ENCODE peak calls at places on chromosomes 7 and 10, in seven cellular contexts. I is transverse colon, T is suprapubic skin, P is H1, X is prostate gland, V is IMR-90, G is spleen. A is an unnamed sample. For H3K4me1, the result is how much of the 10 kb centered on the place peaks cover.

GRCh38 chr10:125092564-125093031 is 67.8 kb downstream of the CTBP2 start:
- DNase-seq in I (no peak), T (peak), P (no peak), X (no peak), V (no peak), G (peak), A (no peak)

GRCh38 chr10:17586741-17587720 is 30.1 kb downstream of the HACD1 start:
- DNase-seq in I (no peak), T (no peak), P (no peak), X (no peak), V (peak), G (no peak), A (no peak)

GRCh38 chr10:11682267-11682683 is 59.9 kb upstream of the ECHDC3 start:
- DNase-seq in I (no peak), T (no peak), P (no peak), X (no peak), V (no peak), G (peak), A (no peak)

GRCh38 chr7:142583424-142583823 is 165.8 kb upstream of the PRSS1 start:
- DNase-seq in I (no peak), T (no peak), P (no peak), X (no peak), V (peak), G (no peak), A (peak)

GRCh38 chr7:93890464-93891068 is at the start of gene TFPI2:
- DNase-seq in I (peak), T (no peak), P (peak), X (peak), V (peak), G (peak), A (peak)

GRCh38 chr7:90487808-90488207 is 18.4 kb downstream of the PTTG1IP2 start:
- DNase-seq in I (no peak), T (no peak), P (no peak), X (no peak), V (no peak), G (no peak), A (no peak)

GRCh38 chr10:95247200-95247880 is 43.5 kb downstream of the PDLIM1 start:
- DNase-seq in I (no peak), T (no peak), P (no peak), X (no peak), V (peak), G (no peak), A (no peak)

GRCh38 chr10:988667-989545 is 672 bp downstream of the GTPBP4 start:
- DNase-seq in I (no peak), T (peak), P (no peak), X (no peak), V (peak), G (no peak), A (no peak)

GRCh38 chr10:100793055-100793454 is 47.7 kb downstream of the PAX2 start:
- DNase-seq in I (no peak), T (no peak), P (no peak), X (no peak), V (no peak), G (no peak), A (no peak)

GRCh38 chr7:55432937-55433784 is 68.0 kb downstream of the LANCL2 start:
- DNase-seq in I (no peak), T (no peak), P (no peak), X (no peak), V (peak), G (no peak), A (no peak)

GRCh38 chr10:68501691-68502090 is 25.6 kb downstream of the SLC25A16 start:
- DNase-seq in I (no peak), T (no peak), P (no peak), X (no peak), V (no peak), G (no peak), A (no peak)

GRCh38 chr7:85750454-85750949 is 563.6 kb upstream of the SEMA3D start:
- DNase-seq in I (no peak), T (no peak), P (peak), X (no peak), V (peak), G (no peak), A (peak)

GRCh38 chr7:75798770-75799169 is 14.8 kb downstream of the CCL24 start:
- DNase-seq in I (peak), T (no peak), P (no peak), X (no peak), V (no peak), G (no peak), A (no peak)

GRCh38 chr7:25075459-25075858 is 49.6 kb downstream of the CYCS start:
- DNase-seq in I (no peak), T (no peak), P (no peak), X (no peak), V (peak), G (no peak), A (no peak)
- TF ChIP-seq POLR2A in I (no peak), T (no peak), P (no peak), X (no peak), V (no peak), G (no peak), A (no peak)

GRCh38 chr10:132407846-132408278 is 10.9 kb downstream of the PWWP2B start:
- DNase-seq in I (peak), T (no peak), P (no peak), X (peak), V (peak), G (peak), A (peak)
- H3K4me3 ChIP-seq in I (peak), T (peak), P (peak), X (peak), V (no peak), G (peak), A (no peak)

GRCh38 chr10:121684276-121684675 is 86.0 kb upstream of the FGFR2 start:
- DNase-seq in I (no peak), T (no peak), P (no peak), X (no peak), V (no peak), G (no peak), A (no peak)
- H3K4me1 ChIP-seq in I (under half), T (under half), P (under half), X (under half), V (under half), G (under half), A (under half)

DNA sequence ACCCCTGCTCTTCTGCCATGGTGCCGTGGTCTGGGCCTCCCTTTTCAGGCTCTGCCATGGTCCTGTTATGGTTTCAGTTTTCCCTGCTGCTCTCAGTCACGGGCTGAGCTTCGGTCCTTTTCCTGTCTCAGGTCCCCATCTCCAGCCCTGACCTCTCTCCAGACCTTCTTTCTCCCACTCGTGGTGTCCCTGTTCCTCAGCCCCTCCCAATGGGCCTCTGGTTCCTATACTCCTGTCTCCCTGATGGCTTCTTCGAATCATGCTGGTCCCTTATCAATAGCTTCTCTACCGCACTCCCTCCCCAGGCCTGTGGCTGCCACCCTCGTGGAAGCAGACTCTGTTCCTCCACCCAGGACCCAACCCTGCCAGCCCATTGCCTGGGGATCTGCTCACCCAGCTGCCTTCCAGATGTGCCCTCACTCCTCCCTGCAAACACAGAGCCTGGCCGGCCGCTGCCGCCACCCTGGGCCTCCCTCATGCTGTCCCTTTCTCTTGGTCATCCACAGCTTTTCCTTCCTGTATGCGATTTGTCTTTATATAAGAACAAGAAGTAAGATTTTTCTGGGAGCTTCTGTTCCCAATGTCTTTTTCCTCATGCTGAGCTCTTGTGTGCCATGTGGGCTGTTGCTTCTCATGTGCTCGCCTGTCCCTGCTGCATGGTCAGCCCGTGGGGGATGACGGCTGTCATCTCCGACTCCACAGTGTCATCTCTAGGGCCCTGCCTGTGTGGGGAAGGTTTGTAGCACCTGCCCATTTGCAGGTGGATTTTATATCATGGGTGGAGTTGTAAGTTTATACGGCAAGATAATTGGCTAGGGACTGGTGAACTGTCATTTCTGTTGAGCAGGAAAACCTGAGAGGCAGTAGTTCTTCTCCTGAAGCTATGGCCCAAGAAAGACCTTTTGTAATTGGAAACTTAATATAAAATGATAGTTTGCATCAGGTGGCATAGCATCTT is 126.7 kb downstream of the NT5C2 start:
- DNase-seq in I (no peak), T (no peak), P (no peak), X (no peak), V (no peak), G (no peak), A (no peak)
- TF ChIP-seq POLR2A in I (no peak), T (no peak), P (no peak), X (no peak), V (no peak), G (no peak), A (no peak)

A was measured in adrenal gland.